ENCODE peak calls at places on chromosomes 1 and 21, in four cellular contexts. One of them, this sample, is unnamed.

GRCh38 chr1:44030606-44031050 is 634 bp downstream of the SLC6A9 start:
- DNase-seq in heart right ventricle: peak; percentile 54
- DNase-seq in mammary epithelial cell: no peak
- DNase-seq in brain microvascular endothelial cell: peak; percentile 24
- DNase-seq in this sample: peak; percentile 60

GRCh38 chr1:211339631-211340041 is 13.0 kb downstream of the TRAF5 start:
- DNase-seq in heart right ventricle: no peak
- DNase-seq in mammary epithelial cell: no peak
- DNase-seq in brain microvascular endothelial cell: no peak
- DNase-seq in this sample: no peak

GRCh38 chr1:93670141-93670540 is 11.5 kb downstream of the BCAR3 start:
- DNase-seq in brain microvascular endothelial cell: peak; percentile 77
- DNase-seq in mammary epithelial cell: peak; percentile 82
- DNase-seq in heart right ventricle: no peak
- DNase-seq in this sample: no peak

GRCh38 chr21:34335316-34335715 is 28.5 kb upstream of the KCNE2 start:
- DNase-seq in heart right ventricle: no peak
- DNase-seq in mammary epithelial cell: no peak
- DNase-seq in brain microvascular endothelial cell: no peak
- DNase-seq in this sample: no peak

GRCh38 chr1:53330819-53331218 is 2.9 kb upstream of the LRP8 start:
- DNase-seq in mammary epithelial cell: no peak
- DNase-seq in heart right ventricle: no peak
- DNase-seq in brain microvascular endothelial cell: no peak
- DNase-seq in this sample: no peak

GRCh38 chr1:2569060-2569459 is 12.9 kb downstream of the TNFRSF14 start:
- DNase-seq in brain microvascular endothelial cell: no peak
- DNase-seq in heart right ventricle: no peak
- DNase-seq in mammary epithelial cell: no peak
- DNase-seq in this sample: no peak

GRCh38 chr1:83827731-83828130 is 171.2 kb downstream of the TTLL7 start:
- DNase-seq in brain microvascular endothelial cell: no peak
- DNase-seq in mammary epithelial cell: no peak
- DNase-seq in heart right ventricle: peak; percentile 11
- DNase-seq in this sample: no peak

GRCh38 chr1:82921759-82922158 is 1077.2 kb downstream of the TTLL7 start:
- DNase-seq in heart right ventricle: no peak
- DNase-seq in mammary epithelial cell: no peak
- DNase-seq in brain microvascular endothelial cell: no peak
- DNase-seq in this sample: no peak

GRCh38 chr1:162412002-162412401 is at the start of gene SH2D1B:
- DNase-seq in mammary epithelial cell: peak; percentile 54
- DNase-seq in brain microvascular endothelial cell: peak; percentile 53
- DNase-seq in heart right ventricle: no peak
- DNase-seq in this sample: no peak

GRCh38 chr1:17829579-17829978 is 74.4 kb downstream of the ACTL8 start:
- DNase-seq in heart right ventricle: peak; percentile 57
- DNase-seq in brain microvascular endothelial cell: no peak
- DNase-seq in mammary epithelial cell: no peak
- DNase-seq in this sample: no peak

GRCh38 chr1:109383850-109384249 is 13.9 kb downstream of the SORT1 start:
- DNase-seq in heart right ventricle: no peak
- DNase-seq in mammary epithelial cell: no peak
- DNase-seq in brain microvascular endothelial cell: no peak
- DNase-seq in this sample: no peak

GRCh38 chr1:78078358-78078757 is 32.6 kb downstream of the GIPC2 start:
- DNase-seq in heart right ventricle: no peak
- DNase-seq in mammary epithelial cell: no peak
- DNase-seq in brain microvascular endothelial cell: no peak
- DNase-seq in this sample: no peak

GRCh38 chr1:234957330-234958065 is 171.1 kb downstream of the TOMM20 start:
- DNase-seq in heart right ventricle: no peak
- DNase-seq in brain microvascular endothelial cell: no peak
- DNase-seq in mammary epithelial cell: no peak
- DNase-seq in this sample: no peak

GRCh38 chr1:41498391-41498790 is 13.9 kb upstream of the EDN2 start:
- DNase-seq in brain microvascular endothelial cell: no peak
- DNase-seq in heart right ventricle: no peak
- DNase-seq in mammary epithelial cell: peak; percentile 61
- DNase-seq in this sample: peak; percentile 64
- TF ChIP-seq CTCF in brain microvascular endothelial cell: no peak
- TF ChIP-seq CTCF in heart right ventricle: no peak
- TF ChIP-seq CTCF in mammary epithelial cell: no peak
- TF ChIP-seq CTCF in this sample: no peak

DNA sequence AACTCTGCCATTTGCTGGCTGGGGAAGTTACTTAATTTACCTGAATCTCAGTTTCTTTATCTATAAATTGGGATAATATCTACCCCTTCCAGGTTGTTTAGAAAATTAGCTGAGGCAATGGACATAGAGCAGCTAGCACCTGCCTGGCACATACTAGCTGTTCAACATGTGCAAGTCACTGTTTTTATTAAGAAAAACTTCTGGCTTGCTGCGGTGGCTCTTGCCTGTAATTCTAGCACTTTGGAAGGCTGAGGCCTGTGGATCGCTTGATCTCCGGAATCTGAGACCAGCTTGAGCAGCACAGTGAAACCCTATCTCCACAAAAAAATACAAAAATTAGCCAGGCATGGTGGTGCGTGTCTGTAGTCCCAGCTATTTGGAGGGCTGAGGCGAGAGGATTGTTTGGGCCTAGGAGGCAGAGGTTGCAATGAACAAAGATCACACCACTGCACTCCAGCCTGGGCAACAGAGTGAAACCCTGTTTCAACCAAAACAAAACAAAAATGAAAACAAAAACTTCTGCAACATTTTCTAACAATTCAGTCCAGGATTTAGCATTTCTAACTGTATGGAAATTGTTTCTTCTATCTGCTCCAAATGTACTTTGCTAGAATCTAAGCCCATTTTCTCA is 27.7 kb upstream of the C8B start:
- DNase-seq in brain microvascular endothelial cell: no peak
- DNase-seq in heart right ventricle: no peak
- DNase-seq in mammary epithelial cell: no peak
- DNase-seq in this sample: no peak
- H3K27ac ChIP-seq in brain microvascular endothelial cell: no peak overlapping the region
- H3K27ac ChIP-seq in heart right ventricle: no peak overlapping the region
- H3K27ac ChIP-seq in mammary epithelial cell: no peak overlapping the region
- H3K27ac ChIP-seq in this sample: no peak overlapping the region

GRCh38 chr1:202189012-202189790 is 4.4 kb upstream of the LGR6 start:
- DNase-seq in brain microvascular endothelial cell: peak; percentile 29
- DNase-seq in mammary epithelial cell: peak; percentile 32
- DNase-seq in heart right ventricle: peak; percentile 82
- DNase-seq in this sample: no peak
- TF ChIP-seq CTCF in brain microvascular endothelial cell: peak; percentile 77
- TF ChIP-seq CTCF in mammary epithelial cell: peak; percentile 48
- TF ChIP-seq CTCF in heart right ventricle: peak; percentile 84
- TF ChIP-seq CTCF in this sample: peak; percentile 73

GRCh38 chr1:1144122-1144842 is 28.4 kb upstream of the C1orf159 start:
- DNase-seq in heart right ventricle: no peak
- DNase-seq in mammary epithelial cell: no peak
- DNase-seq in brain microvascular endothelial cell: no peak
- DNase-seq in this sample: peak; percentile 67

GRCh38 chr1:1145547-1145914 is 28.1 kb upstream of the TTLL10 start:
- DNase-seq in heart right ventricle: no peak
- DNase-seq in mammary epithelial cell: no peak
- DNase-seq in brain microvascular endothelial cell: no peak
- DNase-seq in this sample: no peak

GRCh38 chr1:1146026-1146425 is 27.7 kb upstream of the TTLL10 start:
- DNase-seq in mammary epithelial cell: no peak
- DNase-seq in brain microvascular endothelial cell: no peak
- DNase-seq in heart right ventricle: no peak
- DNase-seq in this sample: no peak

GRCh38 chr1:1143636-1144035 is 27.7 kb upstream of the C1orf159 start:
- DNase-seq in brain microvascular endothelial cell: no peak
- DNase-seq in mammary epithelial cell: no peak
- DNase-seq in heart right ventricle: no peak
- DNase-seq in this sample: no peak

DNA sequence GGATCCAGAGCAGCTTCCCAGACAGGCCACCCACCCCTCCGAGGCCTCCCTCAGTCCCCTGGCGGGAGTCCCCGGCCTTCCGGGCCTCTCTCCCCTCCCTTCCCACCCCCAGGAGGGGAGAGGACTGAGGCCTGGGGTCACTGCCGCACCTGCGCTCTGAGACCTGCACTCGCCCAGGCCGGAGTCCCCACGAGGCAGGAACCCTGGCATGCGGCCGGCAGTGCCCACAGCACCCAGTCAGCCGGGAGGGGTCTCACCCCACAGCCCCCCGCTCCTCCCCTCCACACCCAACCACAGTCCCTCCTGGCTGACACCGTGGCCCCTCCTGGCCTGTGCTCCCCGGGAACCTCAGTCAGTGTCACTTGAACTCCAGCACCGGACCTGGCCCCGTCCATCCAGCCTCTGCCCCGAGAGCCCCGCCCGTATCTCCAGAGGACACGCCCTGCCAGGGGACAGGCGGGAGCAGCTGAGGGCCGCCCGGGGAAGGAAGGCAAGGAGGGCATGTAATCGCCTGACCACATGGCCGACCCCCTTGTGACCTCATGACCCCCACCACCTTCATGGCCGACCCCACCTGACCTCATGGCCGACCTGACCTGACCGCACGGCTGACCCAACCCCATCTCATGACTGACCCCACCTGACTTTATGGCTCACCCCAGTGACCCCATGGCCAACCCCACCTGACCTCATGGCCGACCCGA is 28.7 kb upstream of the TTLL10 start:
- DNase-seq in heart right ventricle: no peak
- DNase-seq in brain microvascular endothelial cell: no peak
- DNase-seq in mammary epithelial cell: no peak
- DNase-seq in this sample: no peak
- H3K27ac ChIP-seq in heart right ventricle: peak overlapping the region; percentile 56
- H3K27ac ChIP-seq in brain microvascular endothelial cell: no peak overlapping the region
- H3K27ac ChIP-seq in mammary epithelial cell: no peak overlapping the region
- H3K27ac ChIP-seq in this sample: peak overlapping the region; percentile 18

DNA sequence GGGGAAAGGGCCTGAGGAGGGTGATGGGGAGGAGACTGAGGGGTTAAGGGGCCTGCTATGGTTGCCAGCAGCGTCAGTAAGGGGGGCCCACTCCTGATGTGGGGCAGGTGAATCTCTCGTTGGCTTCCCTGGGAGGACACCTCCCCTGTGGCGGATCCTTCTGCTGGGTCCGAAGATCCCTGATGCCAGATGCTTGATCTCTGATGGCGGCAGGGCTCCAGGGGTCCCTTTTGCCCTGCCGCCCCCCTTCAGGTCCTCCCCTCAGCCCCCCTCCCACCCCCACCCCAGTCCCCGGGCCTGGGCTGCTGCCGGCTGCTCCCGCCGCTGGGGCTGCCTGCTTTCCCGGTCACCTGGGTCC is 219 bp downstream of the CELF3 start:
- DNase-seq in mammary epithelial cell: no peak
- DNase-seq in brain microvascular endothelial cell: no peak
- DNase-seq in heart right ventricle: no peak
- DNase-seq in this sample: no peak
- TF ChIP-seq CTCF in mammary epithelial cell: no peak
- TF ChIP-seq CTCF in brain microvascular endothelial cell: no peak
- TF ChIP-seq CTCF in heart right ventricle: no peak
- TF ChIP-seq CTCF in this sample: no peak

GRCh38 chr1:226371049-226371694 is 36.7 kb downstream of the PARP1 start:
- DNase-seq in brain microvascular endothelial cell: no peak
- DNase-seq in mammary epithelial cell: no peak
- DNase-seq in heart right ventricle: no peak
- DNase-seq in this sample: no peak

GRCh38 chr1:226372885-226373284 is 35.0 kb downstream of the PARP1 start:
- DNase-seq in heart right ventricle: peak; percentile 56
- DNase-seq in mammary epithelial cell: no peak
- DNase-seq in brain microvascular endothelial cell: no peak
- DNase-seq in this sample: no peak

GRCh38 chr1:226376300-226376699 is 31.6 kb downstream of the PARP1 start:
- DNase-seq in mammary epithelial cell: no peak
- DNase-seq in brain microvascular endothelial cell: no peak
- DNase-seq in heart right ventricle: no peak
- DNase-seq in this sample: no peak

GRCh38 chr1:226371866-226372490 is 35.9 kb downstream of the PARP1 start:
- DNase-seq in brain microvascular endothelial cell: no peak
- DNase-seq in heart right ventricle: no peak
- DNase-seq in mammary epithelial cell: no peak
- DNase-seq in this sample: no peak

DNA sequence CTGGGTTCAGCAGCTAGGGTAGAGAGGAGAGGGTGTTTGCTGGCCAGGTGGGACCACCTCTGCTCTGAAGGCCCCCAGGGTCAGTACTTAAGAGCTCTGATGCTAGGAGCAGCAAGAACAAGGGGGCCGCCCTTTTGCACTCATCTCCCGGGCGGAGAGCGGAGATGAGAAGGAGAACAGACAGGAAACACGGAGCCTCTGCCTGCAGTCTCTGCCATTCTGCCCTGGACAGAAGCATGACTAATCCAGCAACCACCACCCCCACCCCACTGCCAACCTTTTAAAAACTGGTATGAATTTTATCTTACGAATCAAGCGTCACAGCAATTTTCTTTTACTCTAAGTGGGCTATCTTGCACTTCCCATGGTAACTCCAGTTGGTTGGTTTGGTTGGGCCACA is 34.5 kb downstream of the PARP1 start:
- DNase-seq in brain microvascular endothelial cell: no peak
- DNase-seq in heart right ventricle: no peak
- DNase-seq in mammary epithelial cell: no peak
- DNase-seq in this sample: no peak
- H3K27ac ChIP-seq in brain microvascular endothelial cell: no peak overlapping the region
- H3K27ac ChIP-seq in heart right ventricle: peak overlapping the region; percentile 10
- H3K27ac ChIP-seq in mammary epithelial cell: no peak overlapping the region
- H3K27ac ChIP-seq in this sample: no peak overlapping the region

GRCh38 chr1:118739421-118739930 is 248.7 kb downstream of the TBX15 start:
- DNase-seq in brain microvascular endothelial cell: peak; percentile 5
- DNase-seq in heart right ventricle: no peak
- DNase-seq in mammary epithelial cell: no peak
- DNase-seq in this sample: no peak

DNA sequence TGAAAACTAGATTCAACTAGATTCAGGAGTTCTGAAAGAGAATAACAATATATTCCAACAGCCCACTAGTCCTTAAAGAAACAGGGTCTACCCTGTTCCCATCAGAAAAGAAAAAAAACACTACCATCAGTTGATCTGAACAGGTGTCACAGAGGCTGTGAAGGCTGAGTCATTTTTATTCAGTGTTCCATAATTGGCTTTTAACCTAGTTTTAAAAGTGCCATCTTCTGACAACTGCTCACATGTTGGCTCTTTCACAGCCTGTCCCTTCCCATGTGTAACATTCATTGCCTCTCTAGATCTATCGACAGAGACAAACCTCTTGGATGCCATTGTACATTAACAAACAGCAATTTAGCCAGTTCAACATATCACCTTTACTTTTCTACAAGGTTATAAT is 243.7 kb downstream of the TBX15 start:
- DNase-seq in brain microvascular endothelial cell: no peak
- DNase-seq in mammary epithelial cell: no peak
- DNase-seq in heart right ventricle: no peak
- DNase-seq in this sample: no peak
- TF ChIP-seq CTCF in brain microvascular endothelial cell: no peak
- TF ChIP-seq CTCF in mammary epithelial cell: no peak
- TF ChIP-seq CTCF in heart right ventricle: no peak
- TF ChIP-seq CTCF in this sample: no peak